ENCODE peak calls at places on chromosome 17, in five cellular contexts. One of them, this sample, is unnamed. For H3K4me1, the result is how much of the 10 kb centered on the place peaks cover.

GRCh38 chr17:6567528-6568185 is 11.3 kb upstream of the PITPNM3 start:
- DNase-seq in sigmoid colon: peak
- DNase-seq in mammary epithelial cell: peak
- DNase-seq in body of pancreas: no peak
- DNase-seq in left ventricle myocardium inferior: no peak
- DNase-seq in this sample: peak

GRCh38 chr17:76268991-76269981 is 4.1 kb downstream of the UBALD2 start:
- DNase-seq in mammary epithelial cell: no peak
- DNase-seq in sigmoid colon: no peak
- DNase-seq in left ventricle myocardium inferior: no peak
- DNase-seq in body of pancreas: peak
- DNase-seq in this sample: no peak

GRCh38 chr17:12114686-12115418 is 94.2 kb downstream of the MAP2K4 start:
- DNase-seq in sigmoid colon: no peak
- DNase-seq in left ventricle myocardium inferior: no peak
- DNase-seq in mammary epithelial cell: no peak
- DNase-seq in body of pancreas: no peak
- DNase-seq in this sample: no peak

GRCh38 chr17:47990962-47991731 is 20.2 kb downstream of the CDK5RAP3 start:
- DNase-seq in left ventricle myocardium inferior: no peak
- DNase-seq in mammary epithelial cell: no peak
- DNase-seq in sigmoid colon: no peak
- DNase-seq in body of pancreas: no peak
- DNase-seq in this sample: no peak

GRCh38 chr17:74280093-74280513 is 6.1 kb downstream of the DNAI2 start:
- DNase-seq in mammary epithelial cell: no peak
- DNase-seq in sigmoid colon: no peak
- DNase-seq in left ventricle myocardium inferior: peak
- DNase-seq in body of pancreas: no peak
- DNase-seq in this sample: no peak

GRCh38 chr17:81132770-81133723 is 32.3 kb upstream of the PVALEF start:
- DNase-seq in body of pancreas: no peak
- DNase-seq in mammary epithelial cell: no peak
- DNase-seq in sigmoid colon: no peak
- DNase-seq in left ventricle myocardium inferior: no peak
- DNase-seq in this sample: no peak

GRCh38 chr17:77666881-77667395 is 291.6 kb upstream of the TNRC6C start:
- DNase-seq in sigmoid colon: peak
- DNase-seq in left ventricle myocardium inferior: no peak
- DNase-seq in body of pancreas: no peak
- DNase-seq in mammary epithelial cell: no peak
- DNase-seq in this sample: no peak

GRCh38 chr17:31492880-31493655 is 101.6 kb downstream of the RAB11FIP4 start:
- DNase-seq in sigmoid colon: no peak
- DNase-seq in left ventricle myocardium inferior: peak
- DNase-seq in mammary epithelial cell: no peak
- DNase-seq in body of pancreas: peak
- DNase-seq in this sample: no peak

GRCh38 chr17:82901356-82901755 is 61.5 kb upstream of the ZNF750 start:
- DNase-seq in left ventricle myocardium inferior: no peak
- DNase-seq in body of pancreas: no peak
- DNase-seq in sigmoid colon: no peak
- DNase-seq in mammary epithelial cell: no peak
- DNase-seq in this sample: no peak

GRCh38 chr17:58284613-58285421 is 4.1 kb upstream of the MPO start:
- DNase-seq in mammary epithelial cell: no peak
- DNase-seq in left ventricle myocardium inferior: no peak
- DNase-seq in body of pancreas: no peak
- DNase-seq in sigmoid colon: peak
- DNase-seq in this sample: no peak

GRCh38 chr17:77963441-77963840 is 4.9 kb downstream of the TNRC6C start:
- DNase-seq in left ventricle myocardium inferior: peak
- DNase-seq in mammary epithelial cell: peak
- DNase-seq in body of pancreas: peak
- DNase-seq in sigmoid colon: peak
- DNase-seq in this sample: no peak

GRCh38 chr17:41510251-41511065 is 5.0 kb upstream of the KRT13 start:
- DNase-seq in left ventricle myocardium inferior: no peak
- DNase-seq in mammary epithelial cell: no peak
- DNase-seq in body of pancreas: no peak
- DNase-seq in sigmoid colon: no peak
- DNase-seq in this sample: no peak

GRCh38 chr17:15263206-15263579 is 1.9 kb downstream of the PMP22 start:
- DNase-seq in body of pancreas: peak
- DNase-seq in mammary epithelial cell: peak
- DNase-seq in sigmoid colon: peak
- DNase-seq in left ventricle myocardium inferior: peak
- DNase-seq in this sample: no peak

GRCh38 chr17:4945176-4945943 is 3.0 kb downstream of the PFN1 start:
- DNase-seq in body of pancreas: peak
- DNase-seq in mammary epithelial cell: peak
- DNase-seq in sigmoid colon: peak
- DNase-seq in left ventricle myocardium inferior: peak
- DNase-seq in this sample: peak

GRCh38 chr17:68101075-68101991 is 65.8 kb downstream of the KPNA2 start:
- DNase-seq in sigmoid colon: peak
- DNase-seq in body of pancreas: peak
- DNase-seq in left ventricle myocardium inferior: peak
- DNase-seq in mammary epithelial cell: peak
- DNase-seq in this sample: peak

GRCh38 chr17:30824002-30824355 is 513 bp downstream of the CRLF3 start:
- DNase-seq in mammary epithelial cell: peak
- DNase-seq in body of pancreas: peak
- DNase-seq in left ventricle myocardium inferior: no peak
- DNase-seq in sigmoid colon: no peak
- DNase-seq in this sample: no peak

GRCh38 chr17:4972322-4972721 is 4.7 kb upstream of the SPAG7 start:
- DNase-seq in left ventricle myocardium inferior: no peak
- DNase-seq in mammary epithelial cell: no peak
- DNase-seq in sigmoid colon: peak
- DNase-seq in body of pancreas: no peak
- DNase-seq in this sample: no peak

GRCh38 chr17:36602030-36602737 is 801 bp downstream of the MRM1 start:
- DNase-seq in mammary epithelial cell: peak
- DNase-seq in sigmoid colon: no peak
- DNase-seq in left ventricle myocardium inferior: no peak
- DNase-seq in body of pancreas: peak
- DNase-seq in this sample: peak

GRCh38 chr17:9371019-9371418 is 204.6 kb downstream of the STX8 start:
- DNase-seq in body of pancreas: no peak
- DNase-seq in sigmoid colon: no peak
- DNase-seq in left ventricle myocardium inferior: no peak
- DNase-seq in mammary epithelial cell: peak
- DNase-seq in this sample: no peak

GRCh38 chr17:66978514-66979061 is 14.1 kb downstream of the CACNG4 start:
- DNase-seq in left ventricle myocardium inferior: peak
- DNase-seq in sigmoid colon: no peak
- DNase-seq in mammary epithelial cell: no peak
- DNase-seq in body of pancreas: no peak
- DNase-seq in this sample: no peak

GRCh38 chr17:37094391-37094790 is 145.6 kb downstream of the AATF start:
- DNase-seq in sigmoid colon: no peak
- DNase-seq in body of pancreas: no peak
- DNase-seq in mammary epithelial cell: no peak
- DNase-seq in left ventricle myocardium inferior: no peak
- DNase-seq in this sample: no peak

GRCh38 chr17:75277664-75278071 is 6.6 kb upstream of the MIF4GD start:
- DNase-seq in sigmoid colon: no peak
- DNase-seq in left ventricle myocardium inferior: no peak
- DNase-seq in body of pancreas: no peak
- DNase-seq in mammary epithelial cell: no peak
- DNase-seq in this sample: no peak

GRCh38 chr17:65750678-65751077 is 189.2 kb upstream of the AXIN2 start:
- DNase-seq in sigmoid colon: peak
- DNase-seq in mammary epithelial cell: peak
- DNase-seq in left ventricle myocardium inferior: peak
- DNase-seq in body of pancreas: peak
- DNase-seq in this sample: peak

GRCh38 chr17:19317359-19318095 is 45.0 kb downstream of the B9D1 start:
- DNase-seq in sigmoid colon: peak
- DNase-seq in left ventricle myocardium inferior: peak
- DNase-seq in body of pancreas: peak
- DNase-seq in mammary epithelial cell: no peak
- DNase-seq in this sample: no peak

GRCh38 chr17:80738406-80738805 is 193.8 kb downstream of the RPTOR start:
- DNase-seq in left ventricle myocardium inferior: no peak
- DNase-seq in sigmoid colon: no peak
- DNase-seq in body of pancreas: peak
- DNase-seq in mammary epithelial cell: no peak
- DNase-seq in this sample: no peak

GRCh38 chr17:51260960-51261958 is 913 bp downstream of the UTP18 start:
- DNase-seq in left ventricle myocardium inferior: peak
- DNase-seq in mammary epithelial cell: no peak
- DNase-seq in sigmoid colon: peak
- DNase-seq in body of pancreas: peak
- DNase-seq in this sample: peak

GRCh38 chr17:47324224-47325020 is 667 bp downstream of the EFCAB13 start:
- DNase-seq in mammary epithelial cell: no peak
- DNase-seq in sigmoid colon: peak
- DNase-seq in left ventricle myocardium inferior: peak
- DNase-seq in body of pancreas: peak
- DNase-seq in this sample: no peak

GRCh38 chr17:7014995-7015586 is 2.7 kb downstream of the RNASEK start:
- DNase-seq in left ventricle myocardium inferior: no peak
- DNase-seq in body of pancreas: peak
- DNase-seq in sigmoid colon: no peak
- DNase-seq in mammary epithelial cell: peak
- DNase-seq in this sample: no peak

GRCh38 chr17:49387374-49388289 is 25.6 kb upstream of the ZNF652 start:
- DNase-seq in left ventricle myocardium inferior: no peak
- DNase-seq in mammary epithelial cell: no peak
- DNase-seq in body of pancreas: no peak
- DNase-seq in sigmoid colon: no peak
- DNase-seq in this sample: no peak

GRCh38 chr17:83026311-83026811 is 53.0 kb upstream of the METRNL start:
- DNase-seq in left ventricle myocardium inferior: no peak
- DNase-seq in mammary epithelial cell: no peak
- DNase-seq in sigmoid colon: peak
- DNase-seq in body of pancreas: no peak
- DNase-seq in this sample: no peak

GRCh38 chr17:75959839-75960511 is 19.0 kb downstream of the ACOX1 start:
- DNase-seq in sigmoid colon: no peak
- DNase-seq in body of pancreas: no peak
- DNase-seq in left ventricle myocardium inferior: no peak
- DNase-seq in mammary epithelial cell: no peak
- DNase-seq in this sample: no peak

DNA sequence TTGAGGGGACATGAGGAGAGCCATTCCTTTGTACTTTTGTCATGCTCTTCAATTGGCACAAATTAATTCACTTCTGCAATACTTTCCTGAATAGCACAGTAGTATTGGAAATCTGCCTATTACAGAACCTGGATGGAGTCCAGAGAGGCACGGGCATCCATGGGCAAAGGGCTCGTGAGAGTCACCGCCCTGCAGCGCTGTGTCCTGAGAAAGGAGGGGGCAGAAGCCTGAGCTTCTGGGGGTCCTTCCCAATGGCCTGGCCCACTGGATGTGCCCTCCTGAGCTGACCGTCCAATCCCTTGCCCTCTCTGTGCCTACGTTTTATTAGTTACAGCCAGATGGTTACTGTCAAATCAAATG is 3.5 kb downstream of the G6PC1 start:
- DNase-seq in left ventricle myocardium inferior: no peak
- DNase-seq in sigmoid colon: no peak
- DNase-seq in mammary epithelial cell: no peak
- DNase-seq in body of pancreas: no peak
- DNase-seq in this sample: no peak
- H3K4me1 ChIP-seq in left ventricle myocardium inferior: under half
- H3K4me1 ChIP-seq in sigmoid colon: under half
- H3K4me1 ChIP-seq in mammary epithelial cell: under half
- H3K4me1 ChIP-seq in body of pancreas: under half
- H3K4me1 ChIP-seq in this sample: under half

DNA sequence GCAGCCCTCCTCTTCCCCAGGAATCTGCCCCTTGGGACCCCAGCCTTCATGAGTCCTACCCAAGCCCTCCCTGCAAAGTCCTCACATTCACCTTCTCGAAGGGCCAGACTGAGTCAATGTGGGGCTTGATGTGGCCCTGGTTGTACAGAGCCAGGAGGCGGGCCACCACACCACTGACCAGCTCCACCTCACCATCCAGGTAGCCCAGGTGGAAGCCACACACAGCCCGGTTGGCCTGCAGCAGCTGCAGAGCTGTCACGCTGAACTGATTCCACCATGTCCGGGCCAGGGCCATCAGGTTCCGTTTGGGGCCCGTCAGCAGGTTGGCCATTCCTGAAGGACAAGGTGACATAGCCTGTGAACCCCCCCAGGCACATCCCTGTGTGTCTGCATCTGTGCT is 6.0 kb downstream of the VAT1 start:
- DNase-seq in mammary epithelial cell: no peak
- DNase-seq in body of pancreas: no peak
- DNase-seq in sigmoid colon: no peak
- DNase-seq in left ventricle myocardium inferior: no peak
- DNase-seq in this sample: no peak
- H3K4me1 ChIP-seq in mammary epithelial cell: under half
- H3K4me1 ChIP-seq in body of pancreas: under half
- H3K4me1 ChIP-seq in sigmoid colon: under half
- H3K4me1 ChIP-seq in left ventricle myocardium inferior: half or more
- H3K4me1 ChIP-seq in this sample: under half

DNA sequence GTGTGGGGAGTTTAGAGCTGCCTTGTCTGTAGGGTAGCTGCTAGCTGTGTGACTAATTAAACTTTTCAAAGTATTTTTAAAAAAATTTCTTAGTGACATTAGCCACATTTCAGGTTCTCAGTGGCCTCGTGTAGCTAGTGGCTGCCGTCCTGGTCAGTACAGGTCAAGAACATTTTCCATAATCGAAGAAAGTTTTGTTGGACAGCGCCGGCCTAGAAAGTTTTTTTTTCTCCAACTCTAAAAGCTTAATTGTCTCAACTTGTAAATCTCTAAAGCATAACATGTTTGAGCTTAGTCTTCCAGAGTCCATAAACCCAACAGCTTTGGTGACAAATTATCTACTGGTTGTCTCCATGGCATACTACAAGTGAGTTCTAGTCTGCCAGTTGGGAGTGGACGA is 4.3 kb downstream of the AKAP1 start:
- DNase-seq in sigmoid colon: no peak
- DNase-seq in mammary epithelial cell: no peak
- DNase-seq in body of pancreas: no peak
- DNase-seq in left ventricle myocardium inferior: no peak
- DNase-seq in this sample: no peak
- H3K4me1 ChIP-seq in sigmoid colon: under half
- H3K4me1 ChIP-seq in mammary epithelial cell: under half
- H3K4me1 ChIP-seq in body of pancreas: half or more
- H3K4me1 ChIP-seq in left ventricle myocardium inferior: half or more
- H3K4me1 ChIP-seq in this sample: under half

DNA sequence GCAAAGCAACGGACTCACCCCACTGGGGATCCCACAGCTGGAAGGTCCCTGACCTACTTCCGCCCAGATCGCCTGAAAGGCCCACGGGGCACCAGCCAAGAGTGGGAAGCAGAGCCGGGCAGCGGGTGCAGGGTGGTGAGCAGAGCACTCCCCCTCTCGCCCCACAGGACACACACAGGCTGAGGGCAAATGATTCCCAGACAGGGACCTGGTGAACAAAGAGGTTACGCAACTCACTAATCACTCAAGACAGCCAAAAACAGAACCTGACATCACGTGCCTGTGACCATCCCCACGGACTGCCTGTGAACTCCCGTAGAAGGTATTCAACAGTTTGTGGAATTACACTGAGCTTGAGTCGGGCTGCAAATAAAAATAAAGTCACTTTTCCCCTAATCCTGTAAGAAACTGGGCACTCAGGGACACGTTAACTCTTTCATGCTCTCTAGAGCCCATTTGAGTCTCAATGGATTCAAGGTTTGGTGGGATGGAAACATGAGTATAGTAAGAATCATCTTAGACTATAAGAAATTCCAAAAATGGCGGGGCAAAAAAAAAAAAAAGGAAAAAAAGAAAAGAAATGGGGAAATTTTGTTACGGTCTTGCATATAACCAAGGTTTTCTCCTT is 396.1 kb downstream of the SOX9 start:
- DNase-seq in body of pancreas: peak
- DNase-seq in mammary epithelial cell: no peak
- DNase-seq in sigmoid colon: no peak
- DNase-seq in left ventricle myocardium inferior: no peak
- DNase-seq in this sample: no peak
- H3K4me1 ChIP-seq in body of pancreas: half or more
- H3K4me1 ChIP-seq in mammary epithelial cell: under half
- H3K4me1 ChIP-seq in sigmoid colon: under half
- H3K4me1 ChIP-seq in left ventricle myocardium inferior: under half
- H3K4me1 ChIP-seq in this sample: under half

This sample was measured in RWPE2.